ENCODE peak calls at places on chromosomes 6 and 20, in seven cellular contexts. One of them, this sample, is unnamed.

GRCh38 chr6:130037207-130037811 is 18.9 kb downstream of the L3MBTL3 start:
- DNase-seq in stimulated activated CD4-positive, alpha-beta T cell treated with anti-CD3 and anti-CD28 coated beads, Interleukin-1b, Interleukin-23, amount 100 ng/mL, for 24 hours: no peak
- DNase-seq in T47D: no peak
- DNase-seq in activated naive CD4-positive, alpha-beta T cell treated with anti-CD3 and anti-CD28 coated beads, Interleukin-2, amount 10 ng/mL, durations not matched to agents 7 days and 5 days: no peak
- DNase-seq in A549: peak
- DNase-seq in stimulated activated CD8-positive, alpha-beta memory T cell treated with anti-CD3 and anti-CD28 coated beads, Interleukin-2, amount 100 ng/mL, for 1 hour: no peak
- DNase-seq in MM.1S: peak
- DNase-seq in this sample: peak

GRCh38 chr6:160386869-160387518 is 38.8 kb downstream of the SLC22A3 start:
- DNase-seq in stimulated activated CD4-positive, alpha-beta T cell treated with anti-CD3 and anti-CD28 coated beads, Interleukin-1b, Interleukin-23, amount 100 ng/mL, for 24 hours: no peak
- DNase-seq in T47D: no peak
- DNase-seq in activated naive CD4-positive, alpha-beta T cell treated with anti-CD3 and anti-CD28 coated beads, Interleukin-2, amount 10 ng/mL, durations not matched to agents 7 days and 5 days: no peak
- DNase-seq in A549: peak
- DNase-seq in stimulated activated CD8-positive, alpha-beta memory T cell treated with anti-CD3 and anti-CD28 coated beads, Interleukin-2, amount 100 ng/mL, for 1 hour: no peak
- DNase-seq in MM.1S: no peak
- DNase-seq in this sample: no peak

GRCh38 chr6:144899161-144899560 is 614.0 kb downstream of the UTRN start:
- DNase-seq in stimulated activated CD4-positive, alpha-beta T cell treated with anti-CD3 and anti-CD28 coated beads, Interleukin-1b, Interleukin-23, amount 100 ng/mL, for 24 hours: no peak
- DNase-seq in T47D: no peak
- DNase-seq in activated naive CD4-positive, alpha-beta T cell treated with anti-CD3 and anti-CD28 coated beads, Interleukin-2, amount 10 ng/mL, durations not matched to agents 7 days and 5 days: no peak
- DNase-seq in A549: no peak
- DNase-seq in stimulated activated CD8-positive, alpha-beta memory T cell treated with anti-CD3 and anti-CD28 coated beads, Interleukin-2, amount 100 ng/mL, for 1 hour: no peak
- DNase-seq in MM.1S: no peak
- DNase-seq in this sample: no peak

GRCh38 chr6:41647061-41647511 is 8.8 kb downstream of the MDFI start:
- DNase-seq in stimulated activated CD4-positive, alpha-beta T cell treated with anti-CD3 and anti-CD28 coated beads, Interleukin-1b, Interleukin-23, amount 100 ng/mL, for 24 hours: no peak
- DNase-seq in T47D: no peak
- DNase-seq in activated naive CD4-positive, alpha-beta T cell treated with anti-CD3 and anti-CD28 coated beads, Interleukin-2, amount 10 ng/mL, durations not matched to agents 7 days and 5 days: no peak
- DNase-seq in A549: no peak
- DNase-seq in stimulated activated CD8-positive, alpha-beta memory T cell treated with anti-CD3 and anti-CD28 coated beads, Interleukin-2, amount 100 ng/mL, for 1 hour: no peak
- DNase-seq in MM.1S: no peak
- DNase-seq in this sample: no peak

GRCh38 chr6:149545258-149545753 is 537 bp downstream of the PPIL4 start:
- DNase-seq in stimulated activated CD4-positive, alpha-beta T cell treated with anti-CD3 and anti-CD28 coated beads, Interleukin-1b, Interleukin-23, amount 100 ng/mL, for 24 hours: no peak
- DNase-seq in T47D: no peak
- DNase-seq in activated naive CD4-positive, alpha-beta T cell treated with anti-CD3 and anti-CD28 coated beads, Interleukin-2, amount 10 ng/mL, durations not matched to agents 7 days and 5 days: peak
- DNase-seq in A549: no peak
- DNase-seq in stimulated activated CD8-positive, alpha-beta memory T cell treated with anti-CD3 and anti-CD28 coated beads, Interleukin-2, amount 100 ng/mL, for 1 hour: peak
- DNase-seq in MM.1S: peak
- DNase-seq in this sample: peak

GRCh38 chr20:11755071-11755881 is 162.4 kb upstream of the BTBD3 start:
- DNase-seq in stimulated activated CD4-positive, alpha-beta T cell treated with anti-CD3 and anti-CD28 coated beads, Interleukin-1b, Interleukin-23, amount 100 ng/mL, for 24 hours: no peak
- DNase-seq in T47D: no peak
- DNase-seq in activated naive CD4-positive, alpha-beta T cell treated with anti-CD3 and anti-CD28 coated beads, Interleukin-2, amount 10 ng/mL, durations not matched to agents 7 days and 5 days: no peak
- DNase-seq in A549: no peak
- DNase-seq in stimulated activated CD8-positive, alpha-beta memory T cell treated with anti-CD3 and anti-CD28 coated beads, Interleukin-2, amount 100 ng/mL, for 1 hour: no peak
- DNase-seq in MM.1S: no peak
- DNase-seq in this sample: no peak

GRCh38 chr6:145086197-145086596 is 649.1 kb downstream of the EPM2A start:
- DNase-seq in stimulated activated CD4-positive, alpha-beta T cell treated with anti-CD3 and anti-CD28 coated beads, Interleukin-1b, Interleukin-23, amount 100 ng/mL, for 24 hours: no peak
- DNase-seq in T47D: no peak
- DNase-seq in activated naive CD4-positive, alpha-beta T cell treated with anti-CD3 and anti-CD28 coated beads, Interleukin-2, amount 10 ng/mL, durations not matched to agents 7 days and 5 days: no peak
- DNase-seq in A549: no peak
- DNase-seq in stimulated activated CD8-positive, alpha-beta memory T cell treated with anti-CD3 and anti-CD28 coated beads, Interleukin-2, amount 100 ng/mL, for 1 hour: no peak
- DNase-seq in MM.1S: no peak
- DNase-seq in this sample: no peak

GRCh38 chr6:26660096-26660425 is 515 bp upstream of the ZNF322 start:
- DNase-seq in stimulated activated CD4-positive, alpha-beta T cell treated with anti-CD3 and anti-CD28 coated beads, Interleukin-1b, Interleukin-23, amount 100 ng/mL, for 24 hours: no peak
- DNase-seq in T47D: no peak
- DNase-seq in activated naive CD4-positive, alpha-beta T cell treated with anti-CD3 and anti-CD28 coated beads, Interleukin-2, amount 10 ng/mL, durations not matched to agents 7 days and 5 days: peak
- DNase-seq in A549: peak
- DNase-seq in stimulated activated CD8-positive, alpha-beta memory T cell treated with anti-CD3 and anti-CD28 coated beads, Interleukin-2, amount 100 ng/mL, for 1 hour: no peak
- DNase-seq in MM.1S: peak
- DNase-seq in this sample: peak

GRCh38 chr20:23884136-23884770 is 4.7 kb upstream of the CST5 start:
- DNase-seq in stimulated activated CD4-positive, alpha-beta T cell treated with anti-CD3 and anti-CD28 coated beads, Interleukin-1b, Interleukin-23, amount 100 ng/mL, for 24 hours: no peak
- DNase-seq in T47D: no peak
- DNase-seq in activated naive CD4-positive, alpha-beta T cell treated with anti-CD3 and anti-CD28 coated beads, Interleukin-2, amount 10 ng/mL, durations not matched to agents 7 days and 5 days: no peak
- DNase-seq in A549: no peak
- DNase-seq in stimulated activated CD8-positive, alpha-beta memory T cell treated with anti-CD3 and anti-CD28 coated beads, Interleukin-2, amount 100 ng/mL, for 1 hour: no peak
- DNase-seq in MM.1S: no peak
- DNase-seq in this sample: no peak

GRCh38 chr20:48634641-48635040 is 193.2 kb downstream of the PREX1 start:
- DNase-seq in stimulated activated CD4-positive, alpha-beta T cell treated with anti-CD3 and anti-CD28 coated beads, Interleukin-1b, Interleukin-23, amount 100 ng/mL, for 24 hours: no peak
- DNase-seq in T47D: no peak
- DNase-seq in activated naive CD4-positive, alpha-beta T cell treated with anti-CD3 and anti-CD28 coated beads, Interleukin-2, amount 10 ng/mL, durations not matched to agents 7 days and 5 days: no peak
- DNase-seq in A549: no peak
- DNase-seq in stimulated activated CD8-positive, alpha-beta memory T cell treated with anti-CD3 and anti-CD28 coated beads, Interleukin-2, amount 100 ng/mL, for 1 hour: no peak
- DNase-seq in MM.1S: no peak
- DNase-seq in this sample: no peak

GRCh38 chr6:6960571-6961251 is 147.1 kb upstream of the RREB1 start:
- DNase-seq in stimulated activated CD4-positive, alpha-beta T cell treated with anti-CD3 and anti-CD28 coated beads, Interleukin-1b, Interleukin-23, amount 100 ng/mL, for 24 hours: no peak
- DNase-seq in T47D: no peak
- DNase-seq in activated naive CD4-positive, alpha-beta T cell treated with anti-CD3 and anti-CD28 coated beads, Interleukin-2, amount 10 ng/mL, durations not matched to agents 7 days and 5 days: no peak
- DNase-seq in A549: no peak
- DNase-seq in stimulated activated CD8-positive, alpha-beta memory T cell treated with anti-CD3 and anti-CD28 coated beads, Interleukin-2, amount 100 ng/mL, for 1 hour: no peak
- DNase-seq in MM.1S: no peak
- DNase-seq in this sample: no peak

GRCh38 chr6:135909737-135910387 is 58.4 kb downstream of the PDE7B start:
- DNase-seq in stimulated activated CD4-positive, alpha-beta T cell treated with anti-CD3 and anti-CD28 coated beads, Interleukin-1b, Interleukin-23, amount 100 ng/mL, for 24 hours: peak
- DNase-seq in T47D: peak
- DNase-seq in activated naive CD4-positive, alpha-beta T cell treated with anti-CD3 and anti-CD28 coated beads, Interleukin-2, amount 10 ng/mL, durations not matched to agents 7 days and 5 days: peak
- DNase-seq in A549: peak
- DNase-seq in stimulated activated CD8-positive, alpha-beta memory T cell treated with anti-CD3 and anti-CD28 coated beads, Interleukin-2, amount 100 ng/mL, for 1 hour: peak
- DNase-seq in MM.1S: peak
- DNase-seq in this sample: peak

GRCh38 chr20:63974402-63975200 is 4.8 kb downstream of the SAMD10 start:
- DNase-seq in stimulated activated CD4-positive, alpha-beta T cell treated with anti-CD3 and anti-CD28 coated beads, Interleukin-1b, Interleukin-23, amount 100 ng/mL, for 24 hours: no peak
- DNase-seq in T47D: peak
- DNase-seq in activated naive CD4-positive, alpha-beta T cell treated with anti-CD3 and anti-CD28 coated beads, Interleukin-2, amount 10 ng/mL, durations not matched to agents 7 days and 5 days: no peak
- DNase-seq in A549: no peak
- DNase-seq in stimulated activated CD8-positive, alpha-beta memory T cell treated with anti-CD3 and anti-CD28 coated beads, Interleukin-2, amount 100 ng/mL, for 1 hour: no peak
- DNase-seq in MM.1S: no peak
- DNase-seq in this sample: peak

GRCh38 chr6:155373276-155373675 is 59.0 kb upstream of the TFB1M start:
- DNase-seq in stimulated activated CD4-positive, alpha-beta T cell treated with anti-CD3 and anti-CD28 coated beads, Interleukin-1b, Interleukin-23, amount 100 ng/mL, for 24 hours: no peak
- DNase-seq in T47D: no peak
- DNase-seq in activated naive CD4-positive, alpha-beta T cell treated with anti-CD3 and anti-CD28 coated beads, Interleukin-2, amount 10 ng/mL, durations not matched to agents 7 days and 5 days: no peak
- DNase-seq in A549: no peak
- DNase-seq in stimulated activated CD8-positive, alpha-beta memory T cell treated with anti-CD3 and anti-CD28 coated beads, Interleukin-2, amount 100 ng/mL, for 1 hour: no peak
- DNase-seq in MM.1S: no peak
- DNase-seq in this sample: no peak

GRCh38 chr6:150001295-150001990 is 23.9 kb downstream of the RAET1L start:
- DNase-seq in stimulated activated CD4-positive, alpha-beta T cell treated with anti-CD3 and anti-CD28 coated beads, Interleukin-1b, Interleukin-23, amount 100 ng/mL, for 24 hours: no peak
- DNase-seq in T47D: no peak
- DNase-seq in activated naive CD4-positive, alpha-beta T cell treated with anti-CD3 and anti-CD28 coated beads, Interleukin-2, amount 10 ng/mL, durations not matched to agents 7 days and 5 days: peak
- DNase-seq in A549: no peak
- DNase-seq in stimulated activated CD8-positive, alpha-beta memory T cell treated with anti-CD3 and anti-CD28 coated beads, Interleukin-2, amount 100 ng/mL, for 1 hour: no peak
- DNase-seq in MM.1S: no peak
- DNase-seq in this sample: no peak

GRCh38 chr6:150236114-150236513 is 93.3 kb downstream of the PPP1R14C start:
- DNase-seq in stimulated activated CD4-positive, alpha-beta T cell treated with anti-CD3 and anti-CD28 coated beads, Interleukin-1b, Interleukin-23, amount 100 ng/mL, for 24 hours: no peak
- DNase-seq in T47D: no peak
- DNase-seq in activated naive CD4-positive, alpha-beta T cell treated with anti-CD3 and anti-CD28 coated beads, Interleukin-2, amount 10 ng/mL, durations not matched to agents 7 days and 5 days: no peak
- DNase-seq in A549: no peak
- DNase-seq in stimulated activated CD8-positive, alpha-beta memory T cell treated with anti-CD3 and anti-CD28 coated beads, Interleukin-2, amount 100 ng/mL, for 1 hour: no peak
- DNase-seq in MM.1S: no peak
- DNase-seq in this sample: no peak

GRCh38 chr6:55034752-55035151 is 139.6 kb upstream of the HCRTR2 start:
- DNase-seq in stimulated activated CD4-positive, alpha-beta T cell treated with anti-CD3 and anti-CD28 coated beads, Interleukin-1b, Interleukin-23, amount 100 ng/mL, for 24 hours: no peak
- DNase-seq in T47D: no peak
- DNase-seq in activated naive CD4-positive, alpha-beta T cell treated with anti-CD3 and anti-CD28 coated beads, Interleukin-2, amount 10 ng/mL, durations not matched to agents 7 days and 5 days: no peak
- DNase-seq in A549: no peak
- DNase-seq in stimulated activated CD8-positive, alpha-beta memory T cell treated with anti-CD3 and anti-CD28 coated beads, Interleukin-2, amount 100 ng/mL, for 1 hour: no peak
- DNase-seq in MM.1S: no peak
- DNase-seq in this sample: no peak

GRCh38 chr6:84798257-84798656 is 33.9 kb upstream of the TBX18 start:
- DNase-seq in stimulated activated CD4-positive, alpha-beta T cell treated with anti-CD3 and anti-CD28 coated beads, Interleukin-1b, Interleukin-23, amount 100 ng/mL, for 24 hours: no peak
- DNase-seq in T47D: no peak
- DNase-seq in activated naive CD4-positive, alpha-beta T cell treated with anti-CD3 and anti-CD28 coated beads, Interleukin-2, amount 10 ng/mL, durations not matched to agents 7 days and 5 days: no peak
- DNase-seq in A549: no peak
- DNase-seq in stimulated activated CD8-positive, alpha-beta memory T cell treated with anti-CD3 and anti-CD28 coated beads, Interleukin-2, amount 100 ng/mL, for 1 hour: no peak
- DNase-seq in MM.1S: no peak
- DNase-seq in this sample: no peak

GRCh38 chr6:16966821-16967817 is 134.7 kb upstream of the STMND1 start:
- DNase-seq in stimulated activated CD4-positive, alpha-beta T cell treated with anti-CD3 and anti-CD28 coated beads, Interleukin-1b, Interleukin-23, amount 100 ng/mL, for 24 hours: no peak
- DNase-seq in T47D: no peak
- DNase-seq in activated naive CD4-positive, alpha-beta T cell treated with anti-CD3 and anti-CD28 coated beads, Interleukin-2, amount 10 ng/mL, durations not matched to agents 7 days and 5 days: no peak
- DNase-seq in A549: no peak
- DNase-seq in stimulated activated CD8-positive, alpha-beta memory T cell treated with anti-CD3 and anti-CD28 coated beads, Interleukin-2, amount 100 ng/mL, for 1 hour: no peak
- DNase-seq in MM.1S: no peak
- DNase-seq in this sample: no peak

GRCh38 chr6:21005816-21006553 is 471.7 kb downstream of the CDKAL1 start:
- DNase-seq in stimulated activated CD4-positive, alpha-beta T cell treated with anti-CD3 and anti-CD28 coated beads, Interleukin-1b, Interleukin-23, amount 100 ng/mL, for 24 hours: no peak
- DNase-seq in T47D: no peak
- DNase-seq in activated naive CD4-positive, alpha-beta T cell treated with anti-CD3 and anti-CD28 coated beads, Interleukin-2, amount 10 ng/mL, durations not matched to agents 7 days and 5 days: no peak
- DNase-seq in A549: peak
- DNase-seq in stimulated activated CD8-positive, alpha-beta memory T cell treated with anti-CD3 and anti-CD28 coated beads, Interleukin-2, amount 100 ng/mL, for 1 hour: no peak
- DNase-seq in MM.1S: no peak
- DNase-seq in this sample: no peak

GRCh38 chr6:112468359-112468758 is 121.2 kb downstream of the RFPL4B start:
- DNase-seq in stimulated activated CD4-positive, alpha-beta T cell treated with anti-CD3 and anti-CD28 coated beads, Interleukin-1b, Interleukin-23, amount 100 ng/mL, for 24 hours: no peak
- DNase-seq in T47D: no peak
- DNase-seq in activated naive CD4-positive, alpha-beta T cell treated with anti-CD3 and anti-CD28 coated beads, Interleukin-2, amount 10 ng/mL, durations not matched to agents 7 days and 5 days: no peak
- DNase-seq in A549: no peak
- DNase-seq in stimulated activated CD8-positive, alpha-beta memory T cell treated with anti-CD3 and anti-CD28 coated beads, Interleukin-2, amount 100 ng/mL, for 1 hour: no peak
- DNase-seq in MM.1S: no peak
- DNase-seq in this sample: no peak

GRCh38 chr20:46348972-46349741 is 40.9 kb upstream of the CDH22 start:
- DNase-seq in stimulated activated CD4-positive, alpha-beta T cell treated with anti-CD3 and anti-CD28 coated beads, Interleukin-1b, Interleukin-23, amount 100 ng/mL, for 24 hours: peak
- DNase-seq in T47D: peak
- DNase-seq in activated naive CD4-positive, alpha-beta T cell treated with anti-CD3 and anti-CD28 coated beads, Interleukin-2, amount 10 ng/mL, durations not matched to agents 7 days and 5 days: peak
- DNase-seq in A549: peak
- DNase-seq in stimulated activated CD8-positive, alpha-beta memory T cell treated with anti-CD3 and anti-CD28 coated beads, Interleukin-2, amount 100 ng/mL, for 1 hour: no peak
- DNase-seq in MM.1S: no peak
- DNase-seq in this sample: peak

GRCh38 chr6:137417411-137417810 is 76.8 kb downstream of the OLIG3 start:
- DNase-seq in stimulated activated CD4-positive, alpha-beta T cell treated with anti-CD3 and anti-CD28 coated beads, Interleukin-1b, Interleukin-23, amount 100 ng/mL, for 24 hours: no peak
- DNase-seq in T47D: no peak
- DNase-seq in activated naive CD4-positive, alpha-beta T cell treated with anti-CD3 and anti-CD28 coated beads, Interleukin-2, amount 10 ng/mL, durations not matched to agents 7 days and 5 days: no peak
- DNase-seq in A549: no peak
- DNase-seq in stimulated activated CD8-positive, alpha-beta memory T cell treated with anti-CD3 and anti-CD28 coated beads, Interleukin-2, amount 100 ng/mL, for 1 hour: no peak
- DNase-seq in MM.1S: no peak
- DNase-seq in this sample: no peak

GRCh38 chr6:76275746-76276145 is 203.3 kb upstream of the IMPG1 start:
- DNase-seq in stimulated activated CD4-positive, alpha-beta T cell treated with anti-CD3 and anti-CD28 coated beads, Interleukin-1b, Interleukin-23, amount 100 ng/mL, for 24 hours: no peak
- DNase-seq in T47D: no peak
- DNase-seq in activated naive CD4-positive, alpha-beta T cell treated with anti-CD3 and anti-CD28 coated beads, Interleukin-2, amount 10 ng/mL, durations not matched to agents 7 days and 5 days: no peak
- DNase-seq in A549: peak
- DNase-seq in stimulated activated CD8-positive, alpha-beta memory T cell treated with anti-CD3 and anti-CD28 coated beads, Interleukin-2, amount 100 ng/mL, for 1 hour: no peak
- DNase-seq in MM.1S: peak
- DNase-seq in this sample: peak

GRCh38 chr6:111263837-111264236 is 176.5 kb downstream of the SLC16A10 start:
- DNase-seq in stimulated activated CD4-positive, alpha-beta T cell treated with anti-CD3 and anti-CD28 coated beads, Interleukin-1b, Interleukin-23, amount 100 ng/mL, for 24 hours: peak
- DNase-seq in T47D: no peak
- DNase-seq in activated naive CD4-positive, alpha-beta T cell treated with anti-CD3 and anti-CD28 coated beads, Interleukin-2, amount 10 ng/mL, durations not matched to agents 7 days and 5 days: no peak
- DNase-seq in A549: no peak
- DNase-seq in stimulated activated CD8-positive, alpha-beta memory T cell treated with anti-CD3 and anti-CD28 coated beads, Interleukin-2, amount 100 ng/mL, for 1 hour: no peak
- DNase-seq in MM.1S: no peak
- DNase-seq in this sample: no peak

GRCh38 chr6:33080127-33081089 is 4.6 kb downstream of the HLA-DPB1 start:
- DNase-seq in stimulated activated CD4-positive, alpha-beta T cell treated with anti-CD3 and anti-CD28 coated beads, Interleukin-1b, Interleukin-23, amount 100 ng/mL, for 24 hours: no peak
- DNase-seq in T47D: no peak
- DNase-seq in activated naive CD4-positive, alpha-beta T cell treated with anti-CD3 and anti-CD28 coated beads, Interleukin-2, amount 10 ng/mL, durations not matched to agents 7 days and 5 days: no peak
- DNase-seq in A549: no peak
- DNase-seq in stimulated activated CD8-positive, alpha-beta memory T cell treated with anti-CD3 and anti-CD28 coated beads, Interleukin-2, amount 100 ng/mL, for 1 hour: no peak
- DNase-seq in MM.1S: no peak
- DNase-seq in this sample: no peak